ENCODE peak calls at places on chromosomes 1 and 21, in four cellular contexts. S is GM12878, L is K562, C is SK-N-SH. W is an unnamed sample.

GRCh38 chr1:219202567-219202966 is 28.9 kb downstream of the LYPLAL1 start:
- DNase-seq in S (no peak), L (no peak), C (no peak), W (no peak)

GRCh38 chr1:167904641-167905040 is 9.3 kb downstream of the ADCY10 start:
- DNase-seq in S (no peak), L (no peak), C (no peak), W (no peak)

GRCh38 chr1:17704176-17704575 is 51.0 kb upstream of the ACTL8 start:
- DNase-seq in S (no peak), L (no peak), C (no peak), W (no peak)

GRCh38 chr1:2545754-2546514 is 10.2 kb upstream of the TNFRSF14 start:
- DNase-seq in S (peak), L (peak), C (peak), W (peak)

GRCh38 chr1:207058878-207059867 is 6.1 kb downstream of the PFKFB2 start:
- DNase-seq in S (no peak), L (peak), C (peak), W (peak)

GRCh38 chr1:242723044-242723742 is 198.7 kb upstream of the PLD5 start:
- DNase-seq in S (no peak), L (no peak), C (no peak), W (no peak)

GRCh38 chr1:37533317-37534093 is 18.9 kb upstream of the MEAF6 start:
- DNase-seq in S (no peak), L (no peak), C (no peak), W (no peak)

GRCh38 chr1:201307760-201308499 is 24.6 kb downstream of the PKP1 start:
- DNase-seq in S (no peak), L (no peak), C (no peak), W (no peak)

GRCh38 chr1:11428789-11429188 is 50.2 kb upstream of the DISP3 start:
- DNase-seq in S (no peak), L (no peak), C (no peak), W (no peak)

GRCh38 chr1:180670681-180671080 is 38.9 kb downstream of the XPR1 start:
- DNase-seq in S (no peak), L (no peak), C (no peak), W (no peak)

GRCh38 chr1:28885472-28885877 is 28.9 kb upstream of the EPB41 start:
- DNase-seq in S (no peak), L (no peak), C (no peak), W (no peak)

GRCh38 chr1:91891969-91892368 is 6.0 kb upstream of the TGFBR3 start:
- DNase-seq in S (no peak), L (no peak), C (no peak), W (peak)

GRCh38 chr1:24015226-24016210 is 35.4 kb upstream of the SRSF10 start:
- DNase-seq in S (no peak), L (no peak), C (no peak), W (no peak)

GRCh38 chr1:212504171-212504803 is 71.6 kb downstream of the NENF start:
- DNase-seq in S (no peak), L (no peak), C (no peak), W (no peak)

GRCh38 chr21:44902268-44903053 is 18.2 kb downstream of the ITGB2 start:
- DNase-seq in S (no peak), L (no peak), C (no peak), W (no peak)

GRCh38 chr1:32031578-32032286 is 18.1 kb downstream of the KHDRBS1 start:
- DNase-seq in S (no peak), L (no peak), C (no peak), W (no peak)

GRCh38 chr1:66296370-66296769 is 237.6 kb upstream of the SGIP1 start:
- DNase-seq in S (no peak), L (no peak), C (no peak), W (no peak)

GRCh38 chr1:116544588-116545358 is 26.1 kb downstream of the CD58 start:
- DNase-seq in S (no peak), L (no peak), C (no peak), W (no peak)

GRCh38 chr1:62271932-62272728 is 47.1 kb downstream of the KANK4 start:
- DNase-seq in S (peak), L (no peak), C (peak), W (no peak)

GRCh38 chr1:32142446-32143301 is 34.8 kb downstream of the KPNA6 start:
- DNase-seq in S (no peak), L (peak), C (peak), W (no peak)

GRCh38 chr1:117698398-117699160 is 92.7 kb downstream of the TENT5C start:
- DNase-seq in S (no peak), L (no peak), C (no peak), W (no peak)

GRCh38 chr1:110533230-110533629 is 14.3 kb upstream of the KCNA10 start:
- DNase-seq in S (no peak), L (no peak), C (no peak), W (no peak)

GRCh38 chr1:97050501-97050900 is 328.9 kb downstream of the PTBP2 start:
- DNase-seq in S (no peak), L (no peak), C (peak), W (no peak)

GRCh38 chr1:89701746-89702241 is 68.9 kb downstream of the LRRC8C start:
- DNase-seq in S (no peak), L (peak), C (peak), W (no peak)

GRCh38 chr1:37323486-37324377 is 150.6 kb upstream of the ZC3H12A start:
- DNase-seq in S (no peak), L (peak), C (peak), W (peak)

GRCh38 chr1:112788561-112788960 is 73.4 kb upstream of the PPM1J start:
- DNase-seq in S (no peak), L (no peak), C (no peak), W (no peak)

GRCh38 chr1:207672525-207673130 is 27.7 kb downstream of the CR1L start:
- DNase-seq in S (no peak), L (peak), C (peak), W (peak)

GRCh38 chr1:179706339-179706941 is 36.7 kb upstream of the FAM163A start:
- DNase-seq in S (no peak), L (peak), C (peak), W (peak)

GRCh38 chr1:67590329-67590728 is 94.7 kb upstream of the GADD45A start:
- DNase-seq in S (no peak), L (no peak), C (no peak), W (no peak)

GRCh38 chr1:64911326-64911725 is 55.0 kb downstream of the JAK1 start:
- DNase-seq in S (no peak), L (no peak), C (no peak), W (no peak)

GRCh38 chr1:26994020-26994745 is 691 bp downstream of the TRNP1 start:
- DNase-seq in S (no peak), L (peak), C (peak), W (no peak)
- TF ChIP-seq USF1 in S (no peak), L (no peak), C (no peak), W (no peak)

GRCh38 chr1:152502496-152503180 is 8.0 kb upstream of the LCE5A start:
- DNase-seq in S (no peak), L (no peak), C (no peak), W (no peak)
- TF ChIP-seq USF1 in S (no peak), L (no peak), C (no peak), W (no peak)

GRCh38 chr1:209590405-209590804 is 6.9 kb downstream of the CAMK1G start:
- DNase-seq in S (no peak), L (peak), C (peak), W (peak)

GRCh38 chr1:209594440-209594839 is 10.9 kb downstream of the CAMK1G start:
- DNase-seq in S (no peak), L (no peak), C (no peak), W (no peak)

GRCh38 chr1:209595032-209595431 is 11.5 kb downstream of the CAMK1G start:
- DNase-seq in S (no peak), L (no peak), C (no peak), W (no peak)

GRCh38 chr1:209595599-209595998 is 12.1 kb downstream of the CAMK1G start:
- DNase-seq in S (no peak), L (no peak), C (no peak), W (no peak)

GRCh38 chr1:209593747-209594146 is 10.2 kb downstream of the CAMK1G start:
- DNase-seq in S (no peak), L (no peak), C (no peak), W (no peak)
- TF ChIP-seq USF1 in S (no peak), L (no peak), C (no peak), W (no peak)

GRCh38 chr1:33515607-33516006 is 43.2 kb downstream of the ZSCAN20 start:
- DNase-seq in S (no peak), L (no peak), C (no peak), W (no peak)

GRCh38 chr1:33516891-33517550 is 44.6 kb downstream of the ZSCAN20 start:
- DNase-seq in S (no peak), L (no peak), C (peak), W (no peak)

GRCh38 chr1:33517596-33518250 is 45.3 kb downstream of the ZSCAN20 start:
- DNase-seq in S (no peak), L (no peak), C (no peak), W (no peak)

GRCh38 chr1:33515112-33515511 is 42.7 kb downstream of the ZSCAN20 start:
- DNase-seq in S (no peak), L (no peak), C (no peak), W (no peak)

DNA sequence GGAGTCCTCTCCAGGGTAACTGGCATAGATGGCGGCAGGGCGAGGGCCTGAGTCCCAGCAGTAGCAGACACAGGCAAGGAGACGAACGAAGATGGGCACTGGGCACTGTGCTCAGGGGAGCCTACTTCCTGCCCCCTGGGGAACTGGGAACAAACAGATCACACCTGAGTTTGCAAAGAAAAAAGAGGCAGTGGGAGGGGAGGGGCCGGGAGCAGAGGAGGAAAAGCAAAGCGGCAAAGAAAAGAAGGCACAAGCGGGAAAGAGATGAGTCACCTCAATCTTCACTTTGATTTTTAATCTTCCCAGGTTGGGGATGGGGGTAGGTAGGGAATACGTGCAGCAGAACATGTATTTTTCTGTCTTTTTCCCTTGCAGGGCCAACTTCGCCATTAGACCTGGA is 44.0 kb downstream of the ZSCAN20 start:
- DNase-seq in S (no peak), L (no peak), C (no peak), W (no peak)
- TF ChIP-seq USF1 in S (no peak), L (no peak), C (no peak), W (no peak)

GRCh38 chr1:78168306-78168705 is 122.5 kb downstream of the GIPC2 start:
- DNase-seq in S (no peak), L (no peak), C (no peak), W (no peak)
- TF ChIP-seq USF1 in S (no peak), L (no peak), C (no peak), W (no peak)

GRCh38 chr1:205432116-205432515 is 10.3 kb upstream of the LEMD1 start:
- DNase-seq in S (no peak), L (no peak), C (no peak), W (no peak)

GRCh38 chr1:205436776-205437485 is 15.1 kb upstream of the LEMD1 start:
- DNase-seq in S (no peak), L (no peak), C (no peak), W (no peak)

GRCh38 chr1:205435904-205436573 is 14.2 kb upstream of the LEMD1 start:
- DNase-seq in S (no peak), L (peak), C (no peak), W (no peak)

GRCh38 chr1:205437570-205437969 is 15.7 kb upstream of the LEMD1 start:
- DNase-seq in S (no peak), L (no peak), C (no peak), W (no peak)

GRCh38 chr1:205434738-205435137 is 12.9 kb upstream of the LEMD1 start:
- DNase-seq in S (no peak), L (no peak), C (no peak), W (no peak)
- TF ChIP-seq USF1 in S (no peak), L (no peak), C (no peak), W (no peak)

GRCh38 chr1:178684542-178685000 is 40.5 kb upstream of the RALGPS2 start:
- DNase-seq in S (no peak), L (no peak), C (no peak), W (no peak)
- TF ChIP-seq USF1 in S (no peak), L (no peak), C (no peak), W (no peak)

GRCh38 chr1:4176841-4177240 is 276.8 kb upstream of the C1orf174 start:
- DNase-seq in S (no peak), L (no peak), C (no peak), W (no peak)
- TF ChIP-seq USF1 in S (no peak), L (no peak), C (no peak), W (no peak)

DNA sequence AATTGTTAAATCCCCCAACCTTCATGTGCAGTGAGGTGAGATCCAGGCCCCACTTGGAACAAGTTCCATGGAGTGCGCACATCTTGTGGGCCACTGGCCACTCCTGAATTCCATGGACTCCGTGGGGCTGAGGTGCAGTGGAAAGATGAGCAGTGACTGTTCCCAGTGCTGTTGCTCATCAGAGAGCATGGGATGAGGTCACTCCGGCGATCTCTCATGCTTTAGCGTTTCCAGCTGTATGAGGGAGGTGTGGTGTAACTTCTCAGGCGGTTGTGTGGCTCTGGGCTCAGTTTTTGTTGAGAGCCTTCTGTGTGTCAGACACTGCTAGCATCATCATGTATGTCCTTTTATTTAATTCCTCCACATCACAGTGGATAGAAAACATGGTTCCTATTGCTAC is 96.2 kb downstream of the GALNT2 start:
- DNase-seq in S (no peak), L (no peak), C (no peak), W (no peak)
- TF ChIP-seq USF1 in S (no peak), L (no peak), C (no peak), W (no peak)

DNA sequence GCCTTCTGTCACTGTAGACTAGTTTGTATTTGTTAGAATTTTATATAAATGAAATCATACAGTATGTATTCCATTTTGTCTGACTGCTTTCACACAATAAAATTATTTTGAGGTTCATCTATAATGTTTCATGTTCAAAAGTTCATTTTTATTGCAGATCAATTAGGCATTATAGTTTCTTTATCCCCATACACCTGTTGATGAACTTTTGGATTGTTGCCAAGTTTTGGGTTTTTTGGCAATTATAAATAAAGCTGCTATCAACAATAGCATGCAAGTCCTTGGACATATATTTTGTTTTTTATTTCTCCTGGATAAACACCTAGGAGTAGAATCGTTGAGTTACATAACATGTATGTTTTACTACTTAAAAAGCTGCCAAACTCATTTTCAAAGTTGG is 47.1 kb upstream of the FAM3B start:
- DNase-seq in S (no peak), L (no peak), C (no peak), W (no peak)
- TF ChIP-seq USF1 in S (no peak), L (no peak), C (no peak), W (no peak)

W was measured in WTC11.